ENCODE peak calls at places on chromosomes 3 and 15, in ten cellular contexts. Y is upper lobe of right lung; B is heart right ventricle; K is pancreas; E is HepG2; L is upper lobe of left lung; O is aorta; M is CD4-positive, CD25-positive, alpha-beta regulatory T cell; C is left lung; W is CD8-positive, alpha-beta T cell. Q is an unnamed sample. For H3K36me3, the result is how much of the 10 kb centered on the place peaks cover.

GRCh38 chr15:92101706-92102434 is 248.4 kb downstream of the SLCO3A1 start:
- ATAC-seq in Y (no peak), B (no peak), K (no peak), E (no peak), L (no peak), O (no peak), M (no peak), C (no peak), W (peak), Q (no peak)

GRCh38 chr15:63140936-63141335 is 16.3 kb downstream of the RPS27L start:
- ATAC-seq in Y (no peak), B (no peak), K (no peak), E (no peak), L (no peak), O (no peak), M (no peak), C (no peak), W (no peak), Q (no peak)

GRCh38 chr3:150912501-150912900 is 7.3 kb upstream of the MINDY4B start:
- ATAC-seq in Y (no peak), B (no peak), K (no peak), E (no peak), L (no peak), O (no peak), M (no peak), C (no peak), W (no peak), Q (no peak)

GRCh38 chr3:21766002-21766401 is 15.0 kb upstream of the ZNF385D start:
- ATAC-seq in Y (no peak), B (no peak), K (no peak), E (no peak), L (no peak), O (no peak), M (no peak), C (no peak), W (no peak), Q (no peak)

GRCh38 chr3:172012775-172013174 is 26.6 kb upstream of the FNDC3B start:
- ATAC-seq in Y (no peak), B (no peak), K (peak), E (no peak), L (no peak), O (no peak), M (no peak), C (peak), W (no peak), Q (no peak)

GRCh38 chr3:46504780-46505179 is 7.0 kb downstream of the RTP3 start:
- ATAC-seq in Y (no peak), B (no peak), K (no peak), E (no peak), L (no peak), O (no peak), M (no peak), C (no peak), W (peak), Q (no peak)

GRCh38 chr3:193655827-193656433 is 62.9 kb downstream of the OPA1 start:
- ATAC-seq in Y (no peak), B (peak), K (no peak), E (no peak), L (no peak), O (no peak), M (no peak), C (no peak), W (no peak), Q (no peak)

GRCh38 chr3:186170516-186170915 is 61.6 kb upstream of the ETV5 start:
- ATAC-seq in Y (no peak), B (no peak), K (no peak), E (no peak), L (no peak), O (no peak), M (no peak), C (no peak), W (no peak), Q (no peak)

GRCh38 chr15:42504631-42505030 is 9.2 kb downstream of the SNAP23 start:
- ATAC-seq in Y (no peak), B (no peak), K (no peak), E (no peak), L (no peak), O (no peak), M (no peak), C (no peak), W (no peak), Q (no peak)

GRCh38 chr3:122265937-122266336 is 59.1 kb upstream of the CSTA start:
- ATAC-seq in Y (no peak), B (no peak), K (no peak), E (no peak), L (no peak), O (no peak), M (no peak), C (no peak), W (no peak), Q (no peak)

GRCh38 chr3:177626014-177626413 is 428.7 kb upstream of the TBL1XR1 start:
- ATAC-seq in Y (no peak), B (no peak), K (no peak), E (no peak), L (no peak), O (no peak), M (no peak), C (no peak), W (no peak), Q (no peak)

GRCh38 chr15:97401970-97402369 is 558.5 kb upstream of the ARRDC4 start:
- ATAC-seq in Y (no peak), B (no peak), K (no peak), E (no peak), L (no peak), O (no peak), M (no peak), C (no peak), W (no peak), Q (no peak)

GRCh38 chr3:113685956-113686721 is 10.3 kb downstream of the USF3 start:
- ATAC-seq in Y (peak), B (peak), K (peak), E (peak), L (peak), O (peak), M (no peak), C (peak), W (no peak), Q (peak)

GRCh38 chr3:177589921-177590336 is 392.6 kb upstream of the TBL1XR1 start:
- ATAC-seq in Y (peak), B (peak), K (peak), E (peak), L (no peak), O (peak), M (no peak), C (peak), W (no peak), Q (peak)

GRCh38 chr3:23723930-23724329 is 81.8 kb upstream of the UBE2E1 start:
- ATAC-seq in Y (peak), B (no peak), K (no peak), E (no peak), L (no peak), O (no peak), M (no peak), C (peak), W (no peak), Q (no peak)

GRCh38 chr15:70214266-70214665 is 116.5 kb upstream of the TLE3 start:
- ATAC-seq in Y (no peak), B (no peak), K (peak), E (peak), L (no peak), O (no peak), M (no peak), C (no peak), W (no peak), Q (no peak)

GRCh38 chr15:78210349-78210717 is 24.0 kb downstream of the ACSBG1 start:
- ATAC-seq in Y (no peak), B (no peak), K (no peak), E (no peak), L (no peak), O (no peak), M (no peak), C (no peak), W (no peak), Q (no peak)

GRCh38 chr3:112718967-112719366 is 78.0 kb upstream of the CCDC80 start:
- ATAC-seq in Y (no peak), B (no peak), K (no peak), E (no peak), L (no peak), O (no peak), M (no peak), C (no peak), W (no peak), Q (no peak)

GRCh38 chr3:179347383-179348194 is at the start of gene MFN1:
- ATAC-seq in Y (peak), B (peak), K (peak), E (peak), L (peak), O (peak), M (peak), C (peak), W (peak), Q (peak)

GRCh38 chr3:23079976-23080375 is 123.2 kb upstream of the UBE2E2 start:
- ATAC-seq in Y (peak), B (no peak), K (peak), E (no peak), L (no peak), O (no peak), M (no peak), C (peak), W (no peak), Q (no peak)

GRCh38 chr3:168071971-168072645 is 23.6 kb downstream of the GOLIM4 start:
- ATAC-seq in Y (no peak), B (no peak), K (no peak), E (no peak), L (no peak), O (no peak), M (no peak), C (no peak), W (no peak), Q (peak)

GRCh38 chr3:46607603-46608028 is 4.7 kb upstream of the FAM240A start:
- ATAC-seq in Y (no peak), B (no peak), K (no peak), E (peak), L (no peak), O (no peak), M (no peak), C (no peak), W (no peak), Q (peak)

GRCh38 chr3:11363732-11364131 is 91.5 kb downstream of the ATG7 start:
- ATAC-seq in Y (no peak), B (no peak), K (peak), E (no peak), L (no peak), O (no peak), M (no peak), C (no peak), W (no peak), Q (no peak)

GRCh38 chr3:72143322-72143721 is 358.4 kb upstream of the PROK2 start:
- ATAC-seq in Y (no peak), B (no peak), K (no peak), E (peak), L (no peak), O (no peak), M (no peak), C (no peak), W (no peak), Q (no peak)

GRCh38 chr3:196263819-196264218 is 23.7 kb downstream of the PCYT1A start:
- ATAC-seq in Y (no peak), B (no peak), K (no peak), E (no peak), L (no peak), O (no peak), M (no peak), C (no peak), W (no peak), Q (no peak)
- H3K36me3 ChIP-seq in Y (half or more), B (half or more), K (under half), E (under half), L (half or more), O (under half), M (under half), C (half or more), W (under half), Q (half or more)

DNA sequence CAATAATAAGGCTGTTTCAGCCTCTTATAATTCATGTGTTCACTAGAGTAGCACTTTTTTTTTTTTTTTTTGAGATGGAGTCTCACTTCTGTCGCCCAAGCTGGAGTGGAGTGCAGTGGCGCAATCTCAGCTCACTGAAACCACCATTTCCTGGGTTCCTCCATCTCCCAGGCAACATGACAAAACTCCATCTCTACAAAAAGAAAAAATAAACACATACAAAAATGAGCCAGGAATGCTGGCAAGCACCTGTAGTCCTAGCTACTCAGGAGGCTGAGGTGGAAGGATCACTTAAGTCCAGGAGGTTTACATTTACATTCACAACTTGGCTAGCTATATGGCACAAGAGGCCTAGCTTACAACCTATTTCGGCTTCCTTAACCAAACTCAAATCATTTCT is 6.8 kb downstream of the USP4 start:
- ATAC-seq in Y (peak), B (no peak), K (no peak), E (no peak), L (peak), O (no peak), M (no peak), C (peak), W (peak), Q (peak)
- H3K36me3 ChIP-seq in Y (half or more), B (half or more), K (under half), E (half or more), L (half or more), O (under half), M (half or more), C (half or more), W (under half), Q (half or more)

GRCh38 chr3:127612966-127613365 is 14.8 kb downstream of the MCM2 start:
- ATAC-seq in Y (peak), B (no peak), K (no peak), E (no peak), L (peak), O (no peak), M (no peak), C (peak), W (no peak), Q (no peak)
- H3K36me3 ChIP-seq in Y (under half), B (under half), K (under half), E (half or more), L (under half), O (under half), M (under half), C (half or more), W (under half), Q (half or more)

DNA sequence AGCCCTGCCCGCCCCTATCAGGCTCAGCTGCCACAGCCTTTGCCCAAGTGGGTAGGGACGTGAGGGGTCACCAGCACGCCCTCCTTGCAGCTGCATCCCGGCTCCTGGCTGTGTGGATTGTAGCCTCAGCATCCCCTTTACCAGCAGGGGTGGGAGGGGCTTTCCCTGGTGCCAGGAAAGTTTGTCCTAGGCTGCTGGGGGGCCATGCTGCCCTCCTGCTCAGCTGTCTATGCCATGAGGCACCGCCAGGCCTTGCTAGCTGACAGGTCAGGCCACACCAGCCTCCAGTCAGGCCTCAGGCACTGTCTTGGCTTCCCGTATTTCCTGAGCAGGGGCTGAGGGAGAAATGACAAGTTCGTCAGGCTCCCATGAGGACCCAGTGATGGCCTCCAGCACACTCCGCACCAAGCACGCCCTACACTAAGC is 32.3 kb downstream of the TKT start:
- ATAC-seq in Y (no peak), B (no peak), K (no peak), E (no peak), L (no peak), O (no peak), M (no peak), C (no peak), W (no peak), Q (no peak)
- H3K36me3 ChIP-seq in Y (half or more), B (half or more), K (under half), E (under half), L (half or more), O (under half), M (under half), C (half or more), W (under half), Q (half or more)

GRCh38 chr3:38008971-38009580 is 18.5 kb downstream of the VILL start:
- ATAC-seq in Y (no peak), B (no peak), K (no peak), E (no peak), L (no peak), O (no peak), M (no peak), C (no peak), W (no peak), Q (no peak)

GRCh38 chr3:38008191-38008701 is 17.7 kb downstream of the VILL start:
- ATAC-seq in Y (no peak), B (no peak), K (no peak), E (no peak), L (no peak), O (no peak), M (no peak), C (no peak), W (no peak), Q (no peak)

GRCh38 chr3:38009807-38010591 is 19.4 kb downstream of the VILL start:
- ATAC-seq in Y (no peak), B (no peak), K (no peak), E (no peak), L (no peak), O (no peak), M (no peak), C (no peak), W (no peak), Q (no peak)

GRCh38 chr3:38007754-38008090 is 17.1 kb downstream of the VILL start:
- ATAC-seq in Y (no peak), B (no peak), K (no peak), E (no peak), L (no peak), O (no peak), M (no peak), C (no peak), W (no peak), Q (no peak)

DNA sequence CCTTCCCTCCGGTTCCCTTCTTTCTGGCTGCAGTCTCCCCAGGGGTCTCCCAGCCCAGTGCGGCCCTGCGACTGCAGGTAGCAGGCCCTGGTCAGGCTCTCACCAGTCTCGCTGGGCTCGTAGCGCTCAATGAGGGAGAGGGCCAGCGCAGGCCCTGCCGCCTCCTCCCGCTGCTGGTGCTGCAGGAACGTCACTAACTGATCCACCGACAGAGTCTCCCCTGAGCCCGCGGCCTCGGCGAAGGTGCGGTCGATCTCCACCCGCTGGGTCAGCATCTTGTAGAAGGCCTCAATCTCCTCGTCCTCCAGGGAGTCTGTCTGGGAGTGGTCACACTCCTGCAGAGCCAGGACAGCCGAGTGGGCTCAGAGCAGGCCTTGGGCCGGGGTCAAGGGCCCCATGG is 18.3 kb downstream of the PLCD1 start:
- ATAC-seq in Y (no peak), B (no peak), K (peak), E (no peak), L (no peak), O (no peak), M (no peak), C (no peak), W (no peak), Q (no peak)
- H3K36me3 ChIP-seq in Y (half or more), B (half or more), K (under half), E (under half), L (half or more), O (under half), M (under half), C (half or more), W (under half), Q (half or more)

DNA sequence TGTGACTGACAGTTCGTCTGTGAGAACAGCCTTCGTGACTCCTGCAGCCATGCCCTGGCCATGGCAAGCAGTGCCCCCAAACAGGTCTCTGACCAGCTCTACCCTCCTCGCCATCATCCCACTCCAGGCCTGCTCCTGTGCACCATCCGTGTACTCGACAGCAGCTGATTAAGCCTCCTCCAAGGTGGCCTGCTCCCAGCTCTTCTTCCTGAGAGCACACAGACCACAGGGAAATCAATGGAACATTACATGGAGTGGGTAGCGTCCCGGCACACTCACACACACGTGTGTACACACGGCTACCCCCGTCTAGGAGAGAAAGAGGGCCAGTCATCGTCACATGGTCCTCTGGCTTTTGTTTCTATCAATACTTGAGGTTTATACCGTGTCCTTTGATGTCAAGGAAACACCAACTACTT is 21.1 kb downstream of the ANXA2 start:
- ATAC-seq in Y (no peak), B (no peak), K (no peak), E (no peak), L (no peak), O (no peak), M (no peak), C (peak), W (no peak), Q (no peak)
- H3K36me3 ChIP-seq in Y (half or more), B (half or more), K (under half), E (under half), L (half or more), O (under half), M (half or more), C (half or more), W (under half), Q (half or more)

DNA sequence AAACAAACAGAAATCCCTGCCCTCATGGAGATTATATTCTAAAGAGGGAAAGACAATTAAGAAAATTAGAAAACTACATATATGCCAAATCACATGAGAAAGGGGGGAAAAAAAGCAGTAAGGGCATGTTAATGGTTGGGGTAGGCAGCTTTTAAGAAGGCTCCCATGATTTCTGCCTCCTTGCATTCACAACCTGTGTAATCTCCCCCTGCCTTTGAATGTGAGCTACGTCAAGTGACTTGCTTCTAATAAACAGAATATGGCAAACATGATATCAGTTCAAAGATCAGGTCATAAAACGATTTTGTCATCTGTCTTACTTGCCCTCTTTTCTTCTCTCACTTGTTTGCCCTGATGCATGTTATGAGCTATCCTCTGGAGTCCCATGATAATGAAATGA is 673.6 kb upstream of the ADAMTS9 start:
- ATAC-seq in Y (no peak), B (no peak), K (no peak), E (no peak), L (no peak), O (no peak), M (no peak), C (no peak), W (no peak), Q (no peak)
- H3K36me3 ChIP-seq in Y (under half), B (half or more), K (under half), E (half or more), L (under half), O (under half), M (under half), C (under half), W (under half), Q (under half)

DNA sequence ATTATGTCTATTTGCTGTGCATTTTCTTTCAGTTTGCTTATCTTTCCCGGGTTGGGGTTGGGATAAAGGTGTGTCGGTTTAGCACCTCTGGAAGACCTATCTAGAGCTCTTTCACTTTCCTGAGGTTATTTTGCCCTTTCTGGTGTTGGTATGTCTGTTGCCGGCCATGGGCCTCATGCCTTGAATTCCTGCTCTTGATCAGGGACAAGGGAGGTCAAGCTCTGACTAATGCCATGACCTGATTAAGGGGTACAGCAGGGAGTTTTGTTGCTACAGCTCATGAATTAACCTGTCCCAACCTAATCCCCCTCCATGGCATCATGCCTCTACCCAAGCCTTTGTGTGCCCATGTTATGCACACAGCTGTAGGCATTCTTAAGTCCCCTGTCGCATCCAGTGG is 70.5 kb upstream of the GOLGA6B start:
- ATAC-seq in Y (no peak), B (peak), K (no peak), E (no peak), L (no peak), O (no peak), M (no peak), C (no peak), W (no peak), Q (no peak)
- H3K36me3 ChIP-seq in Y (half or more), B (half or more), K (under half), E (under half), L (half or more), O (under half), M (half or more), C (half or more), W (under half), Q (half or more)